ENCODE peak calls at places on chromosomes 2 and 18, in eight cellular contexts. E is ovary, I is uterus, G is cardiac muscle cell, S is body of pancreas, T is IMR-90, F is endothelial cell of umbilical vein, B is left ventricle myocardium inferior. V is an unnamed sample.

GRCh38 chr2:177599072-177599688 is 206.6 kb downstream of the AGPS start:
- DNase-seq in E (no peak), I (no peak), G (no peak), S (no peak), T (no peak), F (peak; percentile 88), B (no peak), V (no peak)

GRCh38 chr2:191222507-191222906 is 22.7 kb upstream of the MYO1B start:
- DNase-seq in E (no peak), I (no peak), G (peak; percentile 56), S (no peak), T (no peak), F (no peak), B (peak; percentile 26), V (no peak)

GRCh38 chr2:120638450-120638849 is 97.2 kb upstream of the GLI2 start:
- DNase-seq in E (no peak), I (no peak), G (no peak), S (no peak), T (no peak), F (no peak), B (no peak), V (no peak)

GRCh38 chr2:20141056-20141762 is 83.7 kb downstream of the SDC1 start:
- DNase-seq in E (no peak), I (peak; percentile 67), G (peak; percentile 84), S (no peak), T (peak; percentile 96), F (peak; percentile 94), B (peak; percentile 25), V (no peak)

GRCh38 chr18:79852561-79853302 is 55.0 kb downstream of the KCNG2 start:
- DNase-seq in E (no peak), I (no peak), G (no peak), S (no peak), T (no peak), F (no peak), B (no peak), V (no peak)

GRCh38 chr2:237885931-237886701 is 26.7 kb downstream of the RAMP1 start:
- DNase-seq in E (peak; percentile 91), I (peak; percentile 97), G (peak; percentile 76), S (no peak), T (no peak), F (no peak), B (peak; percentile 83), V (no peak)

GRCh38 chr2:149743842-149744468 is 156.4 kb upstream of the MMADHC start:
- DNase-seq in E (no peak), I (no peak), G (peak; percentile 84), S (no peak), T (peak; percentile 97), F (no peak), B (no peak), V (no peak)

GRCh38 chr2:47520825-47521665 is 118.1 kb downstream of the MSH2 start:
- DNase-seq in E (peak; percentile 17), I (peak; percentile 34), G (peak; percentile 54), S (peak; percentile 41), T (peak; percentile 61), F (peak; percentile 57), B (peak; percentile 34), V (no peak)

GRCh38 chr2:27808984-27809383 is 37.5 kb downstream of the MRPL33 start:
- DNase-seq in E (no peak), I (no peak), G (no peak), S (no peak), T (no peak), F (no peak), B (no peak), V (no peak)

GRCh38 chr2:132383956-132384355 is 32.6 kb upstream of the GPR39 start:
- DNase-seq in E (no peak), I (no peak), G (no peak), S (no peak), T (no peak), F (no peak), B (no peak), V (peak; percentile 63)

GRCh38 chr18:50089702-50090101 is 105.2 kb downstream of the MYO5B start:
- DNase-seq in E (no peak), I (no peak), G (no peak), S (no peak), T (no peak), F (no peak), B (no peak), V (no peak)

GRCh38 chr2:55923091-55923977 is at the start of gene EFEMP1:
- DNase-seq in E (peak; percentile 82), I (peak; percentile 83), G (peak; percentile 87), S (peak; percentile 62), T (peak; percentile 62), F (peak; percentile 87), B (peak; percentile 66), V (peak; percentile 82)

GRCh38 chr2:40103163-40103562 is 324.1 kb upstream of the THUMPD2 start:
- DNase-seq in E (no peak), I (no peak), G (peak; percentile 80), S (no peak), T (peak; percentile 77), F (no peak), B (no peak), V (no peak)

GRCh38 chr2:67135201-67135600 is 261.9 kb upstream of the ETAA1 start:
- DNase-seq in E (no peak), I (no peak), G (no peak), S (no peak), T (no peak), F (no peak), B (no peak), V (no peak)

GRCh38 chr2:73911548-73912208 is 15.0 kb upstream of the DGUOK start:
- DNase-seq in E (no peak), I (no peak), G (no peak), S (no peak), T (no peak), F (no peak), B (no peak), V (no peak)

GRCh38 chr2:6879011-6879410 is 1.4 kb downstream of the RSAD2 start:
- DNase-seq in E (no peak), I (no peak), G (peak; percentile 13), S (no peak), T (no peak), F (no peak), B (no peak), V (no peak)

GRCh38 chr2:673615-674318 is 3.4 kb downstream of the TMEM18 start:
- DNase-seq in E (no peak), I (no peak), G (peak; percentile 23), S (no peak), T (peak; percentile 63), F (peak; percentile 48), B (no peak), V (no peak)

GRCh38 chr18:24317370-24317769 is 80.3 kb downstream of the OSBPL1A start:
- DNase-seq in E (no peak), I (no peak), G (no peak), S (no peak), T (no peak), F (no peak), B (no peak), V (no peak)

GRCh38 chr2:70921839-70922590 is 13.7 kb upstream of the ATP6V1B1 start:
- DNase-seq in E (no peak), I (no peak), G (peak; percentile 34), S (no peak), T (peak; percentile 33), F (peak; percentile 67), B (no peak), V (peak; percentile 77)

GRCh38 chr2:3624059-3624794 is 29.3 kb downstream of the COLEC11 start:
- DNase-seq in E (peak; percentile 4), I (no peak), G (no peak), S (peak; percentile 4), T (peak; percentile 11), F (no peak), B (no peak), V (no peak)

GRCh38 chr2:16652296-16653082 is 13.1 kb downstream of the CYRIA start:
- DNase-seq in E (peak; percentile 65), I (no peak), G (peak; percentile 12), S (no peak), T (peak; percentile 75), F (no peak), B (no peak), V (peak; percentile 70)

GRCh38 chr2:42895796-42896145 is 103.4 kb upstream of the HAAO start:
- DNase-seq in E (no peak), I (peak; percentile 7), G (no peak), S (no peak), T (no peak), F (no peak), B (no peak), V (no peak)

DNA sequence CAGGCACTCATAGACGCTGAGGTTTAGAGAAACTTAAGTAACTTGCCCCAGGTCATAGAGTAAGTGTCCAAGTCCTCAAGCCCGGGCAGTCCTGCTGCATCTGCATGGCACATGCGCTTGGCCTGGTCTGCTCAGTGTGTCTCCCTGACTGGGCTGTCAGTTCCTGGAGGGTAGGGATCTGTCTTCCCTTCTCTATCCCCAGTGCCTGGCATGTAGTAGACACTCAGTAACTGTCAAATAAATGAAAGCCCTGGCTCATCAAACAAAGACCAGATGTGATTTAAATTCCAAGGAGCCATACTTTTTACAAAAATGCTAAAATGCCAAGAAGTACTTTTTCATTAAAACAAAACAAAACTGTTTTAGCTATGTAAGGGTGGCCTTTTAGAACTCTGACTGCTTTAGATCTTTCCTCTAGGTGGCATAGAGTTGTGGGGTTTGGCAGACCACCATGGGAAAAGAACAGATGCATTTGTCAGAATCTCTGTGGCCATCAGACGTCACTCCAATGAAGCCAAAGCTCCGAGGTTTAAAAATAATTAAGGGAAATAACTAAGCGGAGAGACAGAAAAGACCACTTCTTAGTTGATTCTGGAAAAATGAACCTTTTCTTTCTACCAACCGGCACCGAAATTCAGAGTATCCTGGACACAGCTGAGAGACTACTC is 34.0 kb downstream of the EPAS1 start:
- DNase-seq in E (no peak), I (no peak), G (no peak), S (no peak), T (no peak), F (no peak), B (no peak), V (no peak)
- H3K27ac ChIP-seq in E (peak overlapping the region; percentile 39), I (peak overlapping the region; percentile 82), G (peak overlapping the region; percentile 9), S (peak overlapping the region; percentile 80), T (peak overlapping the region; percentile 72), F (no peak overlapping the region), B (peak overlapping the region; percentile 87), V (peak overlapping the region; percentile 61)

DNA sequence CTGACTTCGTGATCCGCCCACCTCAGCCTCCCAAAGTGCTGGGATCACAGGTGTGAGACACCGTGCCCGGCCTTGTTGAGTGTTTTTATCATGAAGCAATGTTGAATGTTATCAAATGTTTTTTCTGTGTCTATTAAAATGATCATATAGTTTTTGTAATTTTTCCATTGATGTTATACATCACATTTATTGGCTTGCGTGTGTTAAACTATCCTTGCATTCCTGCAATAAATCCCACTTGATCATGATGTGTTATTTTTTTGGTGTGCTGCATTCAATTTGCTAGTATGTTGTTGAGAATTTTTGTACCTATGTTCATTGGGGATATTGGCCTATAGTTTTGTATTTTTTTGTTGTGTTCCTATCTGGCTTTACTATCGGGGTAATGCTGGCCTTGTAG is 113.1 kb upstream of the PARD3B start:
- DNase-seq in E (no peak), I (no peak), G (no peak), S (no peak), T (no peak), F (no peak), B (no peak), V (no peak)
- H3K9me3 ChIP-seq in E (no peaks in the 10 kb centered on the region), I (no peaks in the 10 kb centered on the region), G (no peaks in the 10 kb centered on the region), S (no peaks in the 10 kb centered on the region), T (peaks cover 4% of the 10 kb centered on the region), F (no peaks in the 10 kb centered on the region), B (peaks cover 21% of the 10 kb centered on the region), V (peaks cover 3% of the 10 kb centered on the region)

GRCh38 chr2:23745068-23745725 is 181.7 kb downstream of the ATAD2B start:
- DNase-seq in E (no peak), I (no peak), G (no peak), S (no peak), T (no peak), F (no peak), B (no peak), V (no peak)
- H3K27ac ChIP-seq in E (no peak overlapping the region), I (no peak overlapping the region), G (no peak overlapping the region), S (no peak overlapping the region), T (no peak overlapping the region), F (no peak overlapping the region), B (peak overlapping the region; percentile 84), V (no peak overlapping the region)

GRCh38 chr2:88680916-88681315 is 10.6 kb upstream of the RPIA start:
- DNase-seq in E (peak; percentile 28), I (no peak), G (no peak), S (peak; percentile 46), T (no peak), F (no peak), B (no peak), V (no peak)
- H3K9me3 ChIP-seq in E (no peaks in the 10 kb centered on the region), I (no peaks in the 10 kb centered on the region), G (no peaks in the 10 kb centered on the region), S (no peaks in the 10 kb centered on the region), T (peaks cover 7% of the 10 kb centered on the region), F (peaks cover 4% of the 10 kb centered on the region), B (peaks cover 12% of the 10 kb centered on the region), V (peaks cover 16% of the 10 kb centered on the region)